ENCODE peak calls at places on chromosomes 4 and X, in five cellular contexts. N is left lung, G is HL-60, P is uterus, V is aorta. B is an unnamed sample.

GRCh38 chrX:111447298-111447697 is 35.3 kb upstream of the DCX start:
- DNase-seq in P (no peak), G (no peak), V (no peak), N (no peak), B (no peak)

GRCh38 chr4:109730294-109731051 is 603 bp upstream of the PLA2G12A start:
- DNase-seq in V (peak; percentile 66), N (peak; percentile 59), P (peak; percentile 48), G (no peak), B (peak; percentile 82)

GRCh38 chr4:114658179-114658578 is 59.6 kb downstream of the UGT8 start:
- DNase-seq in P (no peak), V (no peak), G (no peak), N (no peak), B (no peak)

GRCh38 chr4:56622176-56622575 is 58.9 kb downstream of the HOPX start:
- DNase-seq in P (no peak), N (no peak), V (no peak), G (no peak), B (no peak)

GRCh38 chr4:56424697-56425514 is 10.5 kb downstream of the PPAT start:
- DNase-seq in G (no peak), V (no peak), P (peak; percentile 38), N (no peak), B (no peak)

GRCh38 chrX:154748712-154749339 is 2.1 kb downstream of the GAB3 start:
- DNase-seq in P (peak; percentile 46), N (no peak), G (no peak), V (no peak), B (no peak)

GRCh38 chrX:136546369-136546768 is 14.4 kb downstream of the VGLL1 start:
- DNase-seq in N (no peak), P (no peak), G (no peak), V (no peak), B (no peak)

GRCh38 chrX:100829730-100830129 is 9.5 kb downstream of the CSTF2 start:
- DNase-seq in P (no peak), V (no peak), N (no peak), G (peak; percentile 16), B (no peak)

GRCh38 chr4:111943796-111944203 is 201.5 kb upstream of the FAM241A start:
- DNase-seq in G (no peak), N (peak; percentile 33), P (peak; percentile 41), V (no peak), B (no peak)

GRCh38 chr4:34183916-34184315 is 2060.4 kb downstream of the ARAP2 start:
- DNase-seq in P (no peak), N (no peak), G (no peak), V (no peak), B (no peak)

GRCh38 chrX:147735364-147735763 is 176.4 kb upstream of the FMR1 start:
- DNase-seq in G (no peak), N (no peak), P (no peak), V (no peak), B (no peak)

GRCh38 chrX:69539437-69539836 is 35.3 kb downstream of the NALF2 start:
- DNase-seq in N (no peak), P (no peak), G (no peak), V (no peak), B (no peak)

GRCh38 chr4:145178740-145179139 is 1.6 kb downstream of the OTUD4 start:
- DNase-seq in G (no peak), P (no peak), N (no peak), V (no peak), B (no peak)

DNA sequence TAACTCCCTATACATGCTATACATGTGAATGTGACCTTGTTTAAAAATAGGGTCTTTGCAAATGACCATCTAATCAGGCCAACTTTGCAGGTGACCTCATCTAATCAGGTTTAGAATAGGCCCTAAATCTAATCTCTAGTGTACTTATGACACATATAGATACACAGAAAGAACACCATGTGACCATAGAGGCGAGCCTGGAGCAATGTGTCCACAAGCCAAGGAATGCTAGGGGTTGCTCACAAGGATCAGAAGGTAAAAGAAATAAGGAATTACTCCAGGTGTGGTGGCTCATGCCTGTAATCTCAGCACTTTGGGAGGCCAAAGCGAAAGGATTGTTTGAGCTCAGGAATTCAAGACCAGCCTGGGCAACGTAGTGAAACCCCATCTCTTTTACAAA is 9.6 kb upstream of the C4orf36 start:
- DNase-seq in N (no peak), G (no peak), V (no peak), P (no peak), B (no peak)
- H3K27ac ChIP-seq in N (no peak overlapping the region), G (no peak overlapping the region), V (no peak overlapping the region), P (no peak overlapping the region), B (no peak overlapping the region)

GRCh38 chrX:30156009-30156408 is 59.4 kb upstream of the MAGEB2 start:
- DNase-seq in P (no peak), V (no peak), G (no peak), N (no peak), B (no peak)

GRCh38 chrX:30151964-30152363 is 63.4 kb upstream of the MAGEB2 start:
- DNase-seq in V (no peak), N (no peak), P (no peak), G (no peak), B (no peak)

GRCh38 chrX:30150196-30150895 is 65.0 kb upstream of the MAGEB2 start:
- DNase-seq in N (no peak), P (no peak), G (no peak), V (no peak), B (no peak)

GRCh38 chrX:30153881-30154260 is 61.5 kb upstream of the MAGEB2 start:
- DNase-seq in G (no peak), N (no peak), V (no peak), P (no peak), B (no peak)

GRCh38 chrX:30153175-30153880 is 62.0 kb upstream of the MAGEB2 start:
- DNase-seq in G (no peak), P (no peak), N (no peak), V (no peak), B (no peak)
- H3K27ac ChIP-seq in G (no peak overlapping the region), P (no peak overlapping the region), N (no peak overlapping the region), V (no peak overlapping the region), B (no peak overlapping the region)

GRCh38 chr4:40587826-40588225 is 41.8 kb downstream of the RBM47 start:
- DNase-seq in G (no peak), V (peak; percentile 54), N (peak; percentile 53), P (no peak), B (no peak)
- H3K27ac ChIP-seq in G (peak overlapping the region; percentile 65), V (no peak overlapping the region), N (peak overlapping the region; percentile 91), P (no peak overlapping the region), B (no peak overlapping the region)

GRCh38 chr4:1209821-1210220 is 37.4 kb upstream of the SPON2 start:
- DNase-seq in P (peak; percentile 90), G (no peak), V (peak; percentile 89), N (peak; percentile 67), B (peak; percentile 91)
- H3K27ac ChIP-seq in P (peak overlapping the region; percentile 93), G (no peak overlapping the region), V (no peak overlapping the region), N (peak overlapping the region; percentile 65), B (peak overlapping the region; percentile 92)

DNA sequence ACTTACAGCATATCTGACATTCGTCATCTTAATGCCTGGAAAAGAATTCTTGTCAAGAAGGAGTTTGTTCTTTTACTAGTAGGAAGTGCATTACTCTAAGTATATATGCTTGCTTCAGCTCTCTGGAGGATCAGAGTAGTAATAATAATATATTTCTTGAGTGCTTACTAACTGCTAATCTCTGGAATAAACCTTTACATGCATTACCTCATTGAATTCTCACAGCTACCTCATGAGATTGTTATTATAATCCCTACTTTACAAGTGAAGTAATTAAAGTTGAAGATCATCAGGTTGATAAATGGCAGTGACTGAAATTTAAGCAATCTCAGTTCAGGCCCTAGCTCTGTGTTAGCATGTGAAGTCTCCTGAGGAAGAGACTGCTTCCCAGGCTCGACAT is 115.0 kb upstream of the PDE5A start:
- DNase-seq in V (no peak), P (no peak), G (no peak), N (no peak), B (no peak)
- H3K27ac ChIP-seq in V (no peak overlapping the region), P (no peak overlapping the region), G (no peak overlapping the region), N (no peak overlapping the region), B (no peak overlapping the region)

GRCh38 chr4:76589872-76590846 is 155.1 kb downstream of the SHROOM3 start:
- DNase-seq in G (no peak), P (no peak), V (peak; percentile 68), N (peak; percentile 71), B (no peak)

GRCh38 chr4:76589402-76589801 is 154.4 kb downstream of the SHROOM3 start:
- DNase-seq in G (no peak), V (no peak), N (no peak), P (no peak), B (no peak)

GRCh38 chr4:76585897-76586360 is 150.9 kb downstream of the SHROOM3 start:
- DNase-seq in V (peak; percentile 80), P (peak; percentile 29), G (no peak), N (peak; percentile 88), B (peak; percentile 93)

GRCh38 chr4:76590847-76591281 is 155.8 kb downstream of the SHROOM3 start:
- DNase-seq in P (no peak), G (no peak), V (no peak), N (no peak), B (no peak)

DNA sequence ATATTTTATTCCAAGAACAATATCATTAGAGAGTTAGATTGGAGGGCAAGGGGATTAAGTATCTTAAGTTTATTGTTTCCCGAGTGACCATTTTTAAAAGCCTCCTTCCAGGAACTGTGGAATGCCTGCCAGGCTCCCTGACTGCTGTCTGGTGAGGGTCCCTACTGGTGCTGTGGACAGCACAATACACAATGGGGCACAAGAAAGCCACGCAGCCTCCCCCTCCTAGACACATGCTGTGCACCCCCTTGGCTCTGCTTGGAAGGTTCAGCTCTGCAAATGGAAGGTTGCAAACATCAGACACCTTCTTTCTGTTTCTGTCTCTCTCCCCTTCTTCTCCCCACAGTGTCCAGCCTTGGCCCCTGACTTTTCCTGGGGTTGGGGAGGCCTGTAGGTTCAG is 153.2 kb downstream of the SHROOM3 start:
- DNase-seq in G (no peak), N (no peak), P (no peak), V (no peak), B (no peak)
- H3K27ac ChIP-seq in G (no peak overlapping the region), N (peak overlapping the region; percentile 43), P (no peak overlapping the region), V (peak overlapping the region; percentile 96), B (peak overlapping the region; percentile 85)

GRCh38 chr4:6894528-6895498 is 14.8 kb upstream of the TBC1D14 start:
- DNase-seq in P (peak; percentile 11), V (no peak), G (no peak), N (peak; percentile 30), B (no peak)
- H3K27ac ChIP-seq in P (no peak overlapping the region), V (no peak overlapping the region), G (no peak overlapping the region), N (no peak overlapping the region), B (no peak overlapping the region)

GRCh38 chrX:38221391-38221929 is 789 bp upstream of the SRPX start:
- DNase-seq in G (no peak), P (no peak), V (no peak), N (no peak), B (no peak)

GRCh38 chrX:38220024-38220935 is at the start of gene SRPX:
- DNase-seq in G (no peak), V (peak; percentile 60), N (peak; percentile 36), P (peak; percentile 15), B (no peak)

GRCh38 chrX:38220936-38221386 is 290 bp upstream of the SRPX start:
- DNase-seq in V (no peak), G (no peak), N (no peak), P (peak; percentile 18), B (no peak)

GRCh38 chrX:38224160-38224559 is 3.5 kb upstream of the SRPX start:
- DNase-seq in V (no peak), N (no peak), P (no peak), G (no peak), B (no peak)

DNA sequence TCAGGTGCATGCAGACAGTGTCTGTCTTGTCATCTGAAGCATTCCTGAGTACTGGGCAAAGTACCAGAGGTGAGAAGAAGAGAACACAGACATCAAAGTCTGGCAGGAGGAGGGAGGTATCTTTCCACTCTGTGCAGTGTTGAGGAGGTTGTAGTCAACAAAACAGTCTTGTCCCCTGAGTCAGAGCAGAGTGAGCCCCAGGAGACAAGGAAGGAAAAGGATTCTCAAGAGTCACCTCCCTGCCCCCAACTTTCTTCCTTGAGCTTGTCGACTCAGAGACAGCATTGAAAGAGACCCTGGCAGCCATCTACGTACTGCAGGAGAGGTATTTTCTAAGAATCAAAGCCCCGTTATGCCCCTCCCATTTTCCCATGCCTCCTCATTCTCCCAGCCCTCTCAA is 4.4 kb upstream of the SRPX start:
- DNase-seq in P (no peak), N (no peak), G (no peak), V (no peak), B (no peak)
- H3K27ac ChIP-seq in P (no peak overlapping the region), N (no peak overlapping the region), G (no peak overlapping the region), V (no peak overlapping the region), B (no peak overlapping the region)

B was measured in coronary artery.